ENCODE peak calls at places on chromosomes 1 and 21, in four cellular contexts. E is Peyer's patch, S is IMR-90, G is tibial artery. O is an unnamed sample. For H3K36me3, the result is how much of the 10 kb centered on the place peaks cover.

GRCh38 chr1:245118066-245118465 is 36.7 kb upstream of the KIF26B start:
- DNase-seq in E (no peak), S (no peak), G (no peak), O (no peak)

GRCh38 chr1:40801742-40802077 is 18.1 kb downstream of the KCNQ4 start:
- DNase-seq in E (no peak), S (no peak), G (no peak), O (no peak)

GRCh38 chr1:212960932-212961331 is 10.6 kb downstream of the VASH2 start:
- DNase-seq in E (no peak), S (no peak), G (no peak), O (no peak)

GRCh38 chr1:113388621-113389355 is 1.5 kb upstream of the MAGI3 start:
- DNase-seq in E (peak), S (no peak), G (no peak), O (no peak)

GRCh38 chr1:168236836-168237611 is 11.2 kb downstream of the SFT2D2 start:
- DNase-seq in E (no peak), S (no peak), G (no peak), O (no peak)

GRCh38 chr21:38861989-38862683 is 56.4 kb downstream of the ETS2 start:
- DNase-seq in E (no peak), S (no peak), G (no peak), O (no peak)

GRCh38 chr1:113453771-113454083 is 63.4 kb downstream of the MAGI3 start:
- DNase-seq in E (no peak), S (peak), G (no peak), O (no peak)

GRCh38 chr1:215987092-215987855 is 420.2 kb downstream of the KCTD3 start:
- DNase-seq in E (no peak), S (peak), G (no peak), O (no peak)

GRCh38 chr1:40592107-40592773 is 60.8 kb downstream of the ZNF684 start:
- DNase-seq in E (no peak), S (peak), G (no peak), O (peak)

GRCh38 chr1:16068356-16069270 is 4.8 kb downstream of the FAM131C start:
- DNase-seq in E (no peak), S (peak), G (peak), O (no peak)

GRCh38 chr21:38759286-38759872 is 46.4 kb upstream of the ETS2 start:
- DNase-seq in E (no peak), S (no peak), G (no peak), O (no peak)

GRCh38 chr21:39444406-39445145 is 1.0 kb downstream of the LCA5L start:
- DNase-seq in E (no peak), S (peak), G (no peak), O (peak)

GRCh38 chr1:32208463-32208862 is 426 bp upstream of the DCDC2B start:
- DNase-seq in E (no peak), S (no peak), G (no peak), O (no peak)

GRCh38 chr1:31735571-31735970 is 28.6 kb downstream of the ADGRB2 start:
- DNase-seq in E (no peak), S (no peak), G (no peak), O (no peak)

GRCh38 chr1:94258873-94259331 is 21.5 kb upstream of the ARHGAP29 start:
- DNase-seq in E (no peak), S (peak), G (peak), O (peak)

GRCh38 chr1:20429296-20429695 is 56.7 kb downstream of the CAMK2N1 start:
- DNase-seq in E (no peak), S (peak), G (no peak), O (no peak)

GRCh38 chr1:40665335-40666171 is at the start of gene RIMS3:
- DNase-seq in E (peak), S (peak), G (peak), O (peak)

GRCh38 chr21:23887709-23888303 is 1719.5 kb downstream of the MRPL39 start:
- DNase-seq in E (no peak), S (no peak), G (no peak), O (no peak)

GRCh38 chr1:30191154-30191702 is 532.2 kb downstream of the MATN1 start:
- DNase-seq in E (no peak), S (peak), G (no peak), O (no peak)

GRCh38 chr1:165905853-165906252 is 78.4 kb downstream of the UCK2 start:
- DNase-seq in E (no peak), S (no peak), G (no peak), O (no peak)

GRCh38 chr1:115088115-115088794 is 1.0 kb downstream of the TSPAN2 start:
- DNase-seq in E (no peak), S (no peak), G (no peak), O (no peak)

GRCh38 chr1:204623894-204624361 is 61.6 kb downstream of the LRRN2 start:
- DNase-seq in E (no peak), S (no peak), G (no peak), O (no peak)

GRCh38 chr1:154583691-154584212 is 16.2 kb downstream of the CHRNB2 start:
- DNase-seq in E (no peak), S (peak), G (peak), O (no peak)

GRCh38 chr1:176843352-176844297 is 320.9 kb downstream of the ASTN1 start:
- DNase-seq in E (no peak), S (peak), G (no peak), O (no peak)

GRCh38 chr1:150516050-150516591 is 569 bp downstream of the FALEC start:
- DNase-seq in E (no peak), S (no peak), G (no peak), O (no peak)

GRCh38 chr1:111192643-111193519 is 7.6 kb downstream of the DENND2D start:
- DNase-seq in E (no peak), S (peak), G (no peak), O (no peak)

GRCh38 chr21:14070049-14070893 is 140.5 kb downstream of the LIPI start:
- DNase-seq in E (no peak), S (no peak), G (peak), O (no peak)

GRCh38 chr1:187691439-187691838 is 862.7 kb downstream of the PLA2G4A start:
- DNase-seq in E (no peak), S (peak), G (no peak), O (peak)

GRCh38 chr1:41695118-41695517 is 210.6 kb upstream of the EDN2 start:
- DNase-seq in E (no peak), S (no peak), G (no peak), O (no peak)

DNA sequence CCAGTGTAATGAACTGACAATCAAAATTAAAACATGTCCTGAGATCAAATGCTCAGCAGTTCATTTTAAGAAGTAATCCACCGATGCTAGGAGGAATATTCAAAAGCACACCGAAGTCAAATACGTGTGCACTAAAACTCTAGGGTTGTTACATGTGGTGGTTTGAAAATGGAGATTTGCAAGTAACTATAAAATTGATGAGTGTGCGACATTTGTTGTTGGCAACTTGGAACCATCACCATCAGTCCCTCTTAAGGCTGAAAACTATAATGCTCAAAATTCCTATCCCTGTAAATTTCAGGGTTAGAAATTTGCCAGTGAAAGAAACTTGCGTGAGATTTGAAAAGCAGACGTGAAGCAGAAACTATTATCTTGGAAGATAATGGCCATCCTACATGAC is 13.3 kb upstream of the SGIP1 start:
- DNase-seq in E (no peak), S (no peak), G (no peak), O (no peak)
- H3K27ac ChIP-seq in E (no peak), S (no peak), G (no peak), O (no peak)

GRCh38 chr1:3636531-3636930 is 11.7 kb downstream of the TPRG1L start:
- DNase-seq in E (peak), S (no peak), G (no peak), O (no peak)

GRCh38 chr1:3634059-3634800 is 9.4 kb downstream of the TPRG1L start:
- DNase-seq in E (no peak), S (no peak), G (no peak), O (no peak)

GRCh38 chr1:3638027-3638426 is 11.9 kb downstream of the WRAP73 start:
- DNase-seq in E (peak), S (no peak), G (no peak), O (no peak)

GRCh38 chr1:3633344-3634058 is 8.7 kb downstream of the TPRG1L start:
- DNase-seq in E (no peak), S (no peak), G (no peak), O (no peak)

DNA sequence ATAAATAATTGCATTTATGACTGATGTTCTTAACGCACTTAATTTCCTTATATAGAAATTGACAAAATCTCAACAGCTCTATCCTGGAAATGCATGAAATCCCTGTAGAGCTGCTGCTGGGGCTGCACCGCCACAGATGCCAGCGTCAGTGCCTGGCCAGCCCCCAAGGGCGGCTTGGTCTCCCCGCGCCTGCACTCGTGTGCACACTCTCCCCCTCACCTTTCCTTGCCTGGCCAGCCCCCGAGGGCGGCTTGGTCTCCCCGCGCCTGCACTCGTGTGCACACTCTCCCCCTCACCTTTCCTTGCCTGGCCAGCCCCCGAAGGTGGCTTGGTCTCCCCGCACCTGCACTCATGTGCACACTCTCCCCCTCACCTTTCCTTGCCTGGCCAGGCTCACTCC is 11.3 kb downstream of the TPRG1L start:
- DNase-seq in E (peak), S (no peak), G (no peak), O (no peak)
- H3K36me3 ChIP-seq in E (under half), S (half or more), G (half or more), O (under half)

GRCh38 chr1:17582124-17582768 is 42.7 kb downstream of the ARHGEF10L start:
- DNase-seq in E (no peak), S (no peak), G (no peak), O (no peak)
- H3K27ac ChIP-seq in E (peak), S (no peak), G (peak), O (no peak)

GRCh38 chr1:174902531-174903099 is 97.1 kb upstream of the CACYBP start:
- DNase-seq in E (no peak), S (no peak), G (no peak), O (no peak)

GRCh38 chr1:174894087-174894768 is 105.5 kb upstream of the CACYBP start:
- DNase-seq in E (no peak), S (no peak), G (no peak), O (no peak)

DNA sequence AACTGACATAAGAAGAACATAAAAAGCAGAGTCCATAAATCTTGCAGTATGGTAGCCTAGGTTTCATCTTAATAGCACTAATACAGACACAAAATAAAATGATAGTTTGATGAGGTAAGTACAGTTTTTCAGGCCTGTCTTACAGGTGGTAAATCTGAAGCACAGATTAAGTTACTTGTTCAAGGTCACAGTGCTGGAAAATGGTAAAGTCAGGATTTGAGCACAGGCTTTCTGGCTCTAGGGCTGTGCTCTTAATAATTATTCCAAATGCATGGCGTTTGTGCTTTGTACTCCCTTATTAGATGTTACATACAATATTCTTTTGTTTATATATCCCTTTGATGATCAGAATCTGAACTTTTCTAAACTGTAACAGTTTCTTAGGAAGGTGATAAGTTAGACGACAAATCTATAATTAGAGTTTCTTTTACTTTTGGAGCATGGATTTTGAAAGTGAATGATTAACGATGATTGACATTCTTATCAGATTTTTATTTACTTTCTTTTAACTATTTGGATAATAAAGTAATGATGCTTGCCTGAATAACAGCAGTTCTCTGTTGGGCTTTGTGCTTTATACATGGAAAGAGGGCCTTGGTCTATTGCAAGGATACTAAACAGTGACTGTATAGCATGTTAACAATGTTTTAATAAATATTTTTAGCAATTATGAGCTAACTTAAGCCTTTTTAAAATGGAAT is 101.5 kb upstream of the CACYBP start:
- DNase-seq in E (no peak), S (no peak), G (no peak), O (no peak)
- H3K36me3 ChIP-seq in E (under half), S (under half), G (under half), O (under half)

DNA sequence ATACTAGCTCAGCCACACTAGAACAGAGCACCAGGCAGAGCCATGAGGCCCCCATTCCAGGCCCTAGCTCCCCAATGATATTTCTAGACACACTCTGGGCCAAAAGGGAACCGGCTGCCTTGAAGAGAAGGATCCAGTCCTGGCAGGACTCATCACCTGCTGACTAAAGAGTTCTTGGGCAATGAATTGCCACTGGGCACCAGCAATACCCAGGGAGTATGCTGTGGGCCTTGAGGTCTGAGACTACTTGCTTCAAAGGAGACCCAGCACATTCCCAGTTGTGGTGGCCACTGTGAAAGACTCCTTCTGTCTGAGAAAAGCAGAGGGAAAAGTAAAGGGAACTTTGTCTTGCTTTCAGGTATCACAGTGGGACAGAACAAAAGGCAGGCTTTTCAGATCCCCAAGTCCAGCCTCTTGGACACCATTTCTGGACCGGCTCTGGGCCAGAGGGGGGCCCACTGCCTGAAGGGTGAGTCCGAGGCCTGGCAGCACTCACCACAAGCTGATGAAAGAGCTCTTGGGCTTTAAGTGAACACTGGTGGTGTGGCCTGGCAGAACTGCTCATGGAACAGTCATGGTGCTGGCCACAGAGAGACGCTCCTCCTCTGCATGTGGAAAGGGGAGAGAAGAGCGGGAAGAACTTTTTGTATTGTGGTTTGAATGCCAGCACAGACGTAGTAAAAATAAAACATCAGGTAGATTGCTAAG is 72.5 kb downstream of the CDC42BPA start:
- DNase-seq in E (no peak), S (no peak), G (no peak), O (no peak)
- H3K27ac ChIP-seq in E (no peak), S (no peak), G (no peak), O (no peak)

DNA sequence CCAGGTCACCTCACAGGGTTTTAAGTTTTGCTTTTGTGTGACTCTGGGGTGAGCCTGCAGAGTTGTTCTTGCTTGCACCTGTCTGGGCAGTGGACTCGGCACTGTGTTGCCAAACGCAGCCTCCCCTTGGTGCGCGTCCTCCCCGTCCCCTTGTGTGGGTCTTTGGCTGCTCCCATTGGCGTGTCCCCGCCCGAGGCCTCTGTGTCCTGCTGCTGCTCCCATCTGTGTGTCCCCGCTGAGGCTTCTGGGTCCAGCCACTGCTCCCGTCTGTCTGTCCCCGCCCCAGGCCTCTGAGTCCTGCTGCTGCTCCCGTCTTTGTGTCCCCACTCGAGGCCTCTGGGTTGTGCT is 62.7 kb downstream of the PCNT start:
- DNase-seq in E (no peak), S (no peak), G (no peak), O (no peak)
- H3K36me3 ChIP-seq in E (under half), S (under half), G (under half), O (under half)

GRCh38 chr1:230819976-230820375 is 48.3 kb downstream of the C1orf198 start:
- DNase-seq in E (no peak), S (no peak), G (no peak), O (no peak)
- H3K27ac ChIP-seq in E (no peak), S (no peak), G (no peak), O (no peak)

O was measured in brain microvascular endothelial cell.